ENCODE peak calls at places on chromosomes 5 and 9, in ten cellular contexts. V is testis; F is AG08396; O is dermis blood vessel endothelial cell; T is cardiac septum; R is mucosa of gallbladder; C is stimulated activated naive B cell treated with anti-CD40 and anti-IgM and Interleukin-4, amounts not matched to agents 10 μg/mL and 1 μg/mL and 100 μg/mL, for 72 hours; L is AG08395; Y is amniotic epithelial cell; X is aorta. P is an unnamed sample.

GRCh38 chr5:181260720-181261319 is at the start of gene TRIM52:
- DNase-seq in V (peak), F (peak), O (peak), T (peak), R (peak), C (peak), L (peak), Y (peak), X (peak), P (peak)

GRCh38 chr5:39675676-39676075 is 250.9 kb upstream of the DAB2 start:
- DNase-seq in V (no peak), F (no peak), O (peak), T (no peak), R (no peak), C (no peak), L (no peak), Y (peak), X (no peak), P (no peak)

GRCh38 chr5:1227669-1228068 is 2.5 kb downstream of the SLC6A18 start:
- DNase-seq in V (peak), F (no peak), O (peak), T (no peak), R (no peak), C (no peak), L (no peak), Y (no peak), X (no peak), P (peak)

GRCh38 chr5:5140051-5141010 is at the start of gene ADAMTS16:
- DNase-seq in V (no peak), F (no peak), O (no peak), T (no peak), R (no peak), C (no peak), L (no peak), Y (no peak), X (no peak), P (peak)

GRCh38 chr5:175246242-175246891 is 197.6 kb downstream of the DRD1 start:
- DNase-seq in V (no peak), F (peak), O (no peak), T (no peak), R (peak), C (no peak), L (peak), Y (peak), X (peak), P (peak)

GRCh38 chr5:125894383-125894782 is 528.8 kb upstream of the GRAMD2B start:
- DNase-seq in V (no peak), F (no peak), O (no peak), T (no peak), R (no peak), C (no peak), L (no peak), Y (peak), X (no peak), P (no peak)

GRCh38 chr9:92528537-92528851 is 7.3 kb downstream of the ECM2 start:
- DNase-seq in V (no peak), F (no peak), O (no peak), T (no peak), R (no peak), C (no peak), L (no peak), Y (no peak), X (no peak), P (no peak)

GRCh38 chr9:132035679-132036078 is 44.0 kb downstream of the MED27 start:
- DNase-seq in V (no peak), F (no peak), O (no peak), T (no peak), R (no peak), C (no peak), L (no peak), Y (no peak), X (no peak), P (no peak)

GRCh38 chr9:128917151-128917849 is 3.5 kb upstream of the PHYHD1 start:
- DNase-seq in V (peak), F (peak), O (peak), T (no peak), R (peak), C (no peak), L (peak), Y (peak), X (peak), P (no peak)

GRCh38 chr9:135017916-135018915 is 69.3 kb upstream of the OLFM1 start:
- DNase-seq in V (no peak), F (no peak), O (no peak), T (peak), R (no peak), C (no peak), L (no peak), Y (no peak), X (no peak), P (no peak)

GRCh38 chr9:129716091-129716490 is 36.8 kb downstream of the PTGES start:
- DNase-seq in V (no peak), F (peak), O (no peak), T (no peak), R (no peak), C (no peak), L (peak), Y (no peak), X (no peak), P (no peak)

GRCh38 chr9:89613912-89614311 is 9.1 kb downstream of the GADD45G start:
- DNase-seq in V (no peak), F (no peak), O (no peak), T (no peak), R (no peak), C (no peak), L (no peak), Y (no peak), X (no peak), P (no peak)

GRCh38 chr9:20658677-20659473 is 25.2 kb upstream of the FOCAD start:
- DNase-seq in V (no peak), F (no peak), O (peak), T (no peak), R (no peak), C (no peak), L (no peak), Y (peak), X (no peak), P (no peak)

GRCh38 chr5:173645437-173645807 is 29.0 kb upstream of the BOD1 start:
- DNase-seq in V (no peak), F (peak), O (no peak), T (peak), R (no peak), C (no peak), L (peak), Y (peak), X (no peak), P (peak)

GRCh38 chr5:32722957-32723356 is 11.8 kb downstream of the NPR3 start:
- DNase-seq in V (no peak), F (no peak), O (no peak), T (no peak), R (no peak), C (no peak), L (no peak), Y (no peak), X (no peak), P (no peak)

GRCh38 chr5:10636363-10637142 is 72.7 kb downstream of the ANKRD33B start:
- DNase-seq in V (no peak), F (no peak), O (no peak), T (no peak), R (no peak), C (no peak), L (no peak), Y (no peak), X (no peak), P (no peak)

GRCh38 chr5:68749648-68750047 is 344.2 kb upstream of the SLC30A5 start:
- DNase-seq in V (no peak), F (no peak), O (no peak), T (no peak), R (no peak), C (no peak), L (no peak), Y (no peak), X (no peak), P (no peak)

GRCh38 chr5:150317048-150318003 is 14.6 kb upstream of the ARSI start:
- DNase-seq in V (no peak), F (peak), O (peak), T (peak), R (no peak), C (no peak), L (peak), Y (peak), X (no peak), P (peak)

GRCh38 chr5:23419115-23419514 is 88.3 kb upstream of the PRDM9 start:
- DNase-seq in V (no peak), F (no peak), O (no peak), T (no peak), R (no peak), C (no peak), L (no peak), Y (peak), X (no peak), P (no peak)

GRCh38 chr9:113299800-113300292 is 3.3 kb downstream of the RNF183 start:
- DNase-seq in V (no peak), F (no peak), O (peak), T (no peak), R (peak), C (no peak), L (no peak), Y (peak), X (no peak), P (no peak)

GRCh38 chr9:93193373-93193725 is 9.4 kb downstream of the WNK2 start:
- DNase-seq in V (no peak), F (no peak), O (no peak), T (no peak), R (peak), C (no peak), L (no peak), Y (no peak), X (no peak), P (no peak)

GRCh38 chr5:76402251-76402879 is 720 bp upstream of the IQGAP2 start:
- DNase-seq in V (peak), F (no peak), O (peak), T (peak), R (peak), C (peak), L (no peak), Y (no peak), X (peak), P (no peak)

GRCh38 chr9:33229359-33230120 is 10.4 kb upstream of the SPINK4 start:
- DNase-seq in V (no peak), F (no peak), O (no peak), T (no peak), R (peak), C (no peak), L (no peak), Y (no peak), X (no peak), P (peak)

GRCh38 chr5:134463991-134464760 is 52.5 kb upstream of the CDKN2AIPNL start:
- DNase-seq in V (peak), F (no peak), O (no peak), T (peak), R (no peak), C (no peak), L (no peak), Y (peak), X (no peak), P (peak)

GRCh38 chr5:143248822-143249579 is 154.5 kb downstream of the NR3C1 start:
- DNase-seq in V (no peak), F (peak), O (peak), T (no peak), R (peak), C (no peak), L (peak), Y (peak), X (no peak), P (peak)

GRCh38 chr9:21777701-21778100 is 24.7 kb upstream of the MTAP start:
- DNase-seq in V (no peak), F (peak), O (no peak), T (no peak), R (no peak), C (no peak), L (peak), Y (peak), X (no peak), P (peak)

GRCh38 chr9:30800421-30800820 is 1584.0 kb upstream of the ACO1 start:
- DNase-seq in V (no peak), F (no peak), O (no peak), T (no peak), R (no peak), C (no peak), L (no peak), Y (no peak), X (no peak), P (no peak)

GRCh38 chr9:134680393-134681060 is 38.9 kb downstream of the COL5A1 start:
- DNase-seq in V (no peak), F (no peak), O (no peak), T (peak), R (no peak), C (no peak), L (no peak), Y (no peak), X (no peak), P (no peak)

GRCh38 chr5:79512692-79513518 is 1.0 kb downstream of the HOMER1 start:
- DNase-seq in V (no peak), F (peak), O (peak), T (no peak), R (no peak), C (no peak), L (peak), Y (peak), X (no peak), P (peak)